ENCODE peak calls at places on chromosomes 3 and 15, in eight cellular contexts. H, E, P, A, C, K, B and W are unnamed samples.

GRCh38 chr3:194310060-194310481 is 41.1 kb downstream of the CPN2 start:
- DNase-seq in H (no peak), E (no peak), P (no peak), A (no peak), C (no peak), K (no peak), B (no peak), W (no peak)

GRCh38 chr15:74144153-74144775 is 13.9 kb downstream of the ISLR2 start:
- DNase-seq in H (no peak), E (no peak), P (no peak), A (no peak), C (no peak), K (no peak), B (no peak), W (no peak)

GRCh38 chr3:14289590-14290453 is 111.2 kb downstream of the LSM3 start:
- DNase-seq in H (no peak), E (no peak), P (no peak), A (no peak), C (no peak), K (peak; percentile 28), B (no peak), W (no peak)

GRCh38 chr3:152268501-152269422 is at the start of gene MBNL1:
- DNase-seq in H (no peak), E (peak; percentile 81), P (peak; percentile 92), A (peak; percentile 84), C (peak; percentile 44), K (peak; percentile 47), B (no peak), W (peak; percentile 62)

GRCh38 chr3:149717391-149718056 is 34.8 kb downstream of the COMMD2 start:
- DNase-seq in H (no peak), E (no peak), P (peak; percentile 46), A (peak; percentile 45), C (no peak), K (peak; percentile 74), B (peak; percentile 87), W (no peak)

GRCh38 chr3:5051772-5052171 is 70.3 kb upstream of the ARL8B start:
- DNase-seq in H (no peak), E (no peak), P (no peak), A (no peak), C (no peak), K (no peak), B (no peak), W (no peak)

GRCh38 chr3:108099679-108100428 is 9.0 kb upstream of the CD47 start:
- DNase-seq in H (no peak), E (peak; percentile 86), P (peak; percentile 61), A (no peak), C (no peak), K (no peak), B (no peak), W (no peak)

GRCh38 chr3:190455843-190456242 is 6.1 kb upstream of the TMEM207 start:
- DNase-seq in H (no peak), E (no peak), P (no peak), A (no peak), C (no peak), K (no peak), B (no peak), W (no peak)

GRCh38 chr3:123119802-123120201 is 53.0 kb downstream of the PDIA5 start:
- DNase-seq in H (no peak), E (no peak), P (no peak), A (no peak), C (no peak), K (no peak), B (no peak), W (no peak)

GRCh38 chr15:47803767-47804166 is 86.5 kb downstream of the SEMA6D start:
- DNase-seq in H (no peak), E (no peak), P (no peak), A (no peak), C (no peak), K (no peak), B (no peak), W (no peak)

GRCh38 chr15:51536965-51537574 is 85.5 kb downstream of the DMXL2 start:
- DNase-seq in H (no peak), E (no peak), P (no peak), A (no peak), C (no peak), K (no peak), B (no peak), W (no peak)

DNA sequence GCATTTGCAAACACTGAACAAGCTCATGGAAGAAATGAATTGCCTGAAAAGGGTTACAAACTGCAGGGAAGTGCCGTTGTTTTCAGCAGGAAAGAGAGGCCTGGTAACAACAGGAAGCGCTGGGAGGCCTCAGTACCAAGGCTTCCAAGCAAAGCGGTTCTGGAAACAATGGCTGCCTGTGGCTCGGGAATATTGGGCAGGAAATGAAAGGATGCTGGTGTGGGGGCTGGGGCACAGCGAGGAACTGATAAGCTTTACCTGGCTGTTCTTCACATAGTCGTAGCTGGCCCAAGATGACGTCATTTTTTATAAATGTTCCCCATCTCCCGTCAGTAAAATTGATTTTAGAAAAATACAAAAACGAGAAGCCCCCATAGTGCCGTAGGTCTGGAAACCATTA is 55.9 kb downstream of the ARHGAP31 start:
- DNase-seq in H (no peak), E (no peak), P (no peak), A (no peak), C (no peak), K (no peak), B (no peak), W (no peak)
- TF ChIP-seq POLR2AphosphoS5 in H (peak; percentile 11), E (no peak), P (peak; percentile 45), A (no peak), C (no peak), K (no peak), B (no peak), W (no peak)

DNA sequence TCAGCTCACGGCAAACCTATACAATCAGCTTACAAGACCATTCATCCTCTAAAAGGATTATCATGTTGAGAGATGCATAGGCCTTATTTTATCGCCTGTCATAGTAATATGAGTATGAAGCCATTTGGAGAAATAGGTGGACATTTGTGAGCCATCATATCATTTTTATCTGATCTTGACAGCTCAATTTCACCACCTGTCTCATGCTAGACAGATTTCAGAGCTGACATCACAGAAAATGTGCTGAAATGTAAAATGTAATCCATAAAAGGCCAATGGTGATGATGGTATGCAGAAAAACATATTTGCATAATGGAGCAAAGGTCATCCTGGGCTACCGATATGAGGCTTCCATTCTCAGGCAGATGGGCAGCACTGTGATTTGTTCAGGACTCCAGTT is 221.5 kb downstream of the ULK4 start:
- DNase-seq in H (no peak), E (no peak), P (no peak), A (no peak), C (no peak), K (no peak), B (no peak), W (no peak)
- TF ChIP-seq POLR2AphosphoS5 in H (no peak), E (no peak), P (no peak), A (no peak), C (no peak), K (no peak), B (no peak), W (no peak)

GRCh38 chr3:48556796-48557626 is at the start of gene PFKFB4:
- DNase-seq in H (peak; percentile 99), E (peak; percentile 99), P (peak; percentile 100), A (peak; percentile 100), C (peak; percentile 98), K (peak; percentile 95), B (peak; percentile 89), W (peak; percentile 99)
- TF ChIP-seq POLR2AphosphoS5 in H (peak; percentile 95), E (peak; percentile 64), P (no peak), A (no peak), C (no peak), K (peak; percentile 27), B (peak; percentile 84), W (no peak)

GRCh38 chr15:90617668-90618097 is 88.0 kb downstream of the CRTC3 start:
- DNase-seq in H (no peak), E (no peak), P (no peak), A (no peak), C (no peak), K (no peak), B (no peak), W (no peak)
- TF ChIP-seq POLR2AphosphoS5 in H (no peak), E (no peak), P (no peak), A (no peak), C (no peak), K (no peak), B (no peak), W (no peak)

GRCh38 chr3:173893835-173894234 is 496.3 kb downstream of the NLGN1 start:
- DNase-seq in H (no peak), E (no peak), P (no peak), A (no peak), C (no peak), K (no peak), B (no peak), W (no peak)

GRCh38 chr3:173902401-173902800 is 504.9 kb downstream of the NLGN1 start:
- DNase-seq in H (no peak), E (no peak), P (no peak), A (no peak), C (no peak), K (no peak), B (no peak), W (no peak)

GRCh38 chr3:173892547-173892946 is 495.0 kb downstream of the NLGN1 start:
- DNase-seq in H (no peak), E (no peak), P (no peak), A (no peak), C (no peak), K (no peak), B (no peak), W (no peak)

GRCh38 chr3:173893066-173893465 is 495.5 kb downstream of the NLGN1 start:
- DNase-seq in H (no peak), E (no peak), P (no peak), A (no peak), C (no peak), K (no peak), B (no peak), W (no peak)

GRCh38 chr3:173897631-173898030 is 500.1 kb downstream of the NLGN1 start:
- DNase-seq in H (no peak), E (no peak), P (no peak), A (no peak), C (no peak), K (no peak), B (no peak), W (no peak)
- TF ChIP-seq POLR2AphosphoS5 in H (no peak), E (no peak), P (no peak), A (no peak), C (no peak), K (no peak), B (no peak), W (no peak)

GRCh38 chr3:105915524-105915923 is 46.7 kb upstream of the CBLB start:
- DNase-seq in H (no peak), E (no peak), P (no peak), A (no peak), C (no peak), K (no peak), B (no peak), W (no peak)

GRCh38 chr3:105912891-105913290 is 44.1 kb upstream of the CBLB start:
- DNase-seq in H (no peak), E (no peak), P (no peak), A (no peak), C (no peak), K (no peak), B (no peak), W (no peak)

GRCh38 chr3:105907790-105908189 is 39.0 kb upstream of the CBLB start:
- DNase-seq in H (no peak), E (peak; percentile 10), P (no peak), A (no peak), C (no peak), K (no peak), B (no peak), W (no peak)

GRCh38 chr3:105916767-105917166 is 48.0 kb upstream of the CBLB start:
- DNase-seq in H (no peak), E (no peak), P (no peak), A (no peak), C (no peak), K (no peak), B (no peak), W (no peak)

GRCh38 chr3:105913616-105914015 is 44.8 kb upstream of the CBLB start:
- DNase-seq in H (no peak), E (no peak), P (no peak), A (no peak), C (no peak), K (no peak), B (no peak), W (no peak)
- TF ChIP-seq POLR2AphosphoS5 in H (no peak), E (no peak), P (no peak), A (no peak), C (no peak), K (no peak), B (no peak), W (no peak)